ENCODE peak calls at places on chromosomes 3 and 15, in five cellular contexts. K is nephron progenitor cell, Z is fibroblast of lung, L is glutamatergic neuron, H is IMR-90. G is an unnamed sample.

GRCh38 chr3:173733029-173733652 is 335.6 kb downstream of the NLGN1 start:
- DNase-seq in K (no peak), Z (peak; percentile 72), L (no peak), H (peak; percentile 64), G (no peak)

GRCh38 chr3:69425249-69425648 is 39.4 kb upstream of the FRMD4B start:
- DNase-seq in K (peak; percentile 34), Z (peak; percentile 52), L (no peak), H (peak; percentile 7), G (peak; percentile 14)

GRCh38 chr15:35491999-35492398 is 54.0 kb downstream of the DPH6 start:
- DNase-seq in K (no peak), Z (no peak), L (no peak), H (no peak), G (no peak)

GRCh38 chr3:31981206-31982181 is at the start of the genes OSBPL10 and ZNF860:
- DNase-seq in K (peak; percentile 45), Z (peak; percentile 94), L (peak; percentile 27), H (peak; percentile 92), G (no peak)

GRCh38 chr3:60192297-60193114 is 1058.7 kb downstream of the FHIT start:
- DNase-seq in K (no peak), Z (no peak), L (no peak), H (no peak), G (no peak)

GRCh38 chr15:86273309-86273708 is 193.6 kb downstream of the AGBL1 start:
- DNase-seq in K (no peak), Z (no peak), L (no peak), H (no peak), G (no peak)

GRCh38 chr3:100563652-100564215 is 45.7 kb upstream of the ADGRG7 start:
- DNase-seq in K (no peak), Z (no peak), L (no peak), H (no peak), G (no peak)

GRCh38 chr3:103440539-103441113 is 1005.8 kb downstream of the ZPLD1 start:
- DNase-seq in K (no peak), Z (peak; percentile 5), L (no peak), H (peak; percentile 10), G (no peak)

GRCh38 chr15:73628976-73629854 is 4.0 kb downstream of the NPTN start:
- DNase-seq in K (no peak), Z (no peak), L (no peak), H (no peak), G (no peak)

GRCh38 chr15:70602281-70602680 is 161.1 kb downstream of the UACA start:
- DNase-seq in K (no peak), Z (no peak), L (no peak), H (no peak), G (no peak)

GRCh38 chr3:150412599-150413069 is 4.5 kb downstream of the TSC22D2 start:
- DNase-seq in K (no peak), Z (peak; percentile 92), L (no peak), H (peak; percentile 92), G (no peak)

GRCh38 chr3:129654126-129654525 is 47.6 kb upstream of the PLXND1 start:
- DNase-seq in K (no peak), Z (peak; percentile 29), L (no peak), H (peak; percentile 68), G (no peak)

GRCh38 chr15:31372635-31373091 is 46.0 kb downstream of the KLF13 start:
- DNase-seq in K (peak; percentile 45), Z (peak; percentile 86), L (peak; percentile 89), H (peak; percentile 74), G (peak; percentile 47)

GRCh38 chr3:41198526-41198925 is 779 bp upstream of the CTNNB1 start:
- DNase-seq in K (no peak), Z (no peak), L (peak; percentile 34), H (no peak), G (no peak)

GRCh38 chr3:13874891-13875290 is 5.0 kb downstream of the WNT7A start:
- DNase-seq in K (no peak), Z (no peak), L (peak; percentile 13), H (no peak), G (no peak)

GRCh38 chr3:24128195-24129005 is 183.3 kb downstream of the NR1D2 start:
- DNase-seq in K (no peak), Z (peak; percentile 93), L (no peak), H (peak; percentile 43), G (no peak)

GRCh38 chr3:155352900-155353490 is 59.5 kb upstream of the STRIT1 start:
- DNase-seq in K (no peak), Z (peak; percentile 57), L (no peak), H (peak; percentile 21), G (no peak)

GRCh38 chr3:155354658-155355057 is 61.2 kb upstream of the STRIT1 start:
- DNase-seq in K (no peak), Z (no peak), L (no peak), H (no peak), G (no peak)

GRCh38 chr3:155360281-155360680 is 66.8 kb upstream of the STRIT1 start:
- DNase-seq in K (no peak), Z (no peak), L (no peak), H (no peak), G (no peak)

DNA sequence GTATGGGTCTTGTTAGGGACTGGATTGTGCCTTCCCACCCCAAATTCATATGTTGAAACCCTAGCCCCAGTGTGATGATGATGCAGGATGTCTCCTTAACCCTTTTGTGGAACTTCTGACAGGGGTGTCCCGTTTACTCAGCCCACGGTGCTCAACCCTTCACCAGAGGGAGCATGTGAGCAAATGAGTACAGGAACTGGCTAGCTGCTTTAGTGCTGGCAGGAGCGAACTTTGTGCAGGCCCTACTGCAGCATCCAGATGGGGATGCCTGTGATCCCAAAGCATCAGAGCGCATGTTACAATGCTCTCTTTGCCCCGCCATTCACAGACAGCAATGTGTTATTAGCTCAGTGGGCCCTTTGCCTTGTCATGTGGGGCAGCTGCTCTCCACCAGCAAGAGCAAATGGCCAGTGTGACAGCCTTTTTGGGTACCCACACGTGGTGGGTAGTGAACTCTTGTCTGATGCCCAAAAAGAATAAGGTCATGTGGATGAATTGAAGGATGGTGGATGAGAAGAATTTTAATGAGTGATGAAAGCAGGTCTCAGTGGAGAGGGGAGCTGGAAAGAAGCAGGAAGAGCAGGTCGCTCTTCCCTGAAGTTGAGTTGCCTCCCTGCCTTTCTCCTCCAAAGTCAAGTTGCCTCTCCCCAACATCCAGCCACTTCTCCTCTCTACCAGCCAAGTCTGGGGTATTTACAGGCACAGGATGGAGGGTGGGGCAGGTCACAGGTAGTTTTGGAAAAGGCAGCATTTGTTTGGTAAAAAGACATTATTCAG is 63.3 kb upstream of the STRIT1 start:
- DNase-seq in K (peak; percentile 4), Z (no peak), L (no peak), H (no peak), G (no peak)
- TF ChIP-seq CTCF in K (no peak), Z (no peak), L (no peak), H (no peak), G (peak; percentile 17)

GRCh38 chr3:197906023-197906849 is 43.8 kb upstream of the RPL35A start:
- DNase-seq in K (peak; percentile 91), Z (peak; percentile 88), L (peak; percentile 88), H (peak; percentile 98), G (peak; percentile 91)
- TF ChIP-seq CTCF in K (peak; percentile 94), Z (peak; percentile 90), L (peak; percentile 90), H (peak; percentile 99), G (peak; percentile 97)

GRCh38 chr3:62049033-62049432 is 324.3 kb downstream of the FEZF2 start:
- DNase-seq in K (no peak), Z (no peak), L (no peak), H (peak; percentile 6), G (no peak)

GRCh38 chr3:62052331-62052730 is 321.0 kb downstream of the FEZF2 start:
- DNase-seq in K (no peak), Z (no peak), L (no peak), H (no peak), G (no peak)

GRCh38 chr3:62056603-62057002 is 316.7 kb downstream of the FEZF2 start:
- DNase-seq in K (no peak), Z (no peak), L (no peak), H (no peak), G (no peak)

GRCh38 chr3:62048577-62048976 is 324.8 kb downstream of the FEZF2 start:
- DNase-seq in K (no peak), Z (no peak), L (no peak), H (no peak), G (no peak)

GRCh38 chr3:62051506-62051905 is 321.8 kb downstream of the FEZF2 start:
- DNase-seq in K (no peak), Z (peak; percentile 51), L (peak; percentile 48), H (peak; percentile 24), G (no peak)
- TF ChIP-seq CTCF in K (peak; percentile 20), Z (peak; percentile 37), L (no peak), H (peak; percentile 39), G (peak; percentile 51)

GRCh38 chr15:83980637-83981036 is 254.9 kb upstream of the GOLGA6L4 start:
- DNase-seq in K (no peak), Z (no peak), L (no peak), H (no peak), G (no peak)
- TF ChIP-seq CTCF in K (no peak), Z (no peak), L (no peak), H (no peak), G (no peak)

DNA sequence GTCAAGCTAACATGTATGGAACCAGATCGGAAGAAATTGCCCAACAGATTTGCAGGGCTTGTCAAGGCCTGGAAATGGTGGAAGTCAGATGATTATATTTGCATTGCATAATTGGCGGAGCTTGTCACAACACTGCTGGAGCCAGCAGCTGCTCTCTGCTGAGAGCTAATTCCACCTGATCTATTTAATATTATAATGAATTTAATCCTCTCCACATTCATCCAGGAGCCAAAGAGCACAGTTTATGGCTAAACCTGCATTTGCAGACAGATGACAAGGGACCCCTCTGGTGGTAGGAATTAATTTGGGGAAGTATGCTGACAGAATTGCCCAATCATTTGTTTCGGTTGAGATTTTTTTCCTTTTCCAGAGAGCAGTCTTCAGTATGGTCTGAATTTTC is 730.2 kb downstream of the TUSC7 start:
- DNase-seq in K (no peak), Z (peak; percentile 53), L (no peak), H (peak; percentile 45), G (no peak)
- TF ChIP-seq CTCF in K (peak; percentile 38), Z (peak; percentile 57), L (no peak), H (peak; percentile 59), G (peak; percentile 56)

DNA sequence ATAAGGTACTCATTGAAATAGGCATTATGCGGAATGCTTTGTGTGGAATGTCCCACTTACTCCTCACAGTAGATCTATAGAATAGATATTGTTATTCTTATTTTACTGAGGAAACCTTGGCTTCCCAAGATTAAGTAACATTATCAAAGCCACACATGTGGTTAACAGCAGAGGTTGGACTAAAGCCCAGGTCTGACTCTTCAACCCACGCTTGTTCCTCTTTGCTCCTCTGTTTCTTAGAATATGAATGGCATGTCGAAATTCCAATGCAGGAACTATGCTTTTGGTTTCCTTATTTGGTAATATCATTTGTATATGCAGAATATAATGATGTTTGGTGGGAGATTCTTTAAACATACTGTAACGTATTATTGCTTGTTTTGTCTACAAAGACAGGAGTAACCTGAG is 818.8 kb upstream of the LMCD1 start:
- DNase-seq in K (no peak), Z (peak; percentile 96), L (no peak), H (peak; percentile 10), G (no peak)
- TF ChIP-seq CTCF in K (no peak), Z (no peak), L (no peak), H (no peak), G (no peak)

DNA sequence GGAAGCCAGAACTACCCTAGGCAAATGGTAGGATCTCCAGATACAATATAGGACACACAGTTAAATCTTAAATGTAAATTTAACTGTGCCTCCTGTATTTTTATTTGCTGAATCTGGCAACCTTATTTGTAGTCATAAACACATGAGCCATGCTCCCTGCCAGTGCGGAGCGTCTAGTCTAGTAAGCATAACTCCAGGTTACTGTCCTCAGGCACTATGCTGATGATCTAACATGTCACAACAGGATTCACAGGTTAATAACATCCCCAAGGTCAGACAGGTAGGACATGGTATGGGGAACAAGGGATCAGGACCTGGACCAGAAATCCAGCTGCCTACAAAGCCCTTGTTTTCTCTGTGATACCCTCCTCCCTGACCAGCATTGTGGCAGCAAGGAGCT is 305.1 kb downstream of the CACNA2D3 start:
- DNase-seq in K (no peak), Z (no peak), L (no peak), H (no peak), G (no peak)
- TF ChIP-seq CTCF in K (no peak), Z (no peak), L (no peak), H (no peak), G (no peak)